ENCODE peak calls at places on chromosomes 1 and 21, in eight cellular contexts. F, L, G, T, Z, X, M and O are unnamed samples.

GRCh38 chr1:168285419-168285790 is 4.7 kb downstream of the TBX19 start:
- DNase-seq in T (no peak), L (no peak), X (no peak), F (no peak), Z (no peak), M (peak), G (no peak), O (no peak)

GRCh38 chr1:53409233-53409632 is 50.0 kb upstream of the DMRTB1 start:
- DNase-seq in T (no peak), X (no peak), F (no peak), L (no peak), Z (no peak), M (no peak), G (no peak), O (no peak)

GRCh38 chr1:25476186-25477097 is 45.7 kb downstream of the MACO1 start:
- DNase-seq in X (no peak), F (no peak), L (no peak), T (no peak), G (no peak), Z (no peak), M (peak), O (no peak)

GRCh38 chr1:239976130-239976968 is 115.3 kb upstream of the FMN2 start:
- DNase-seq in T (peak), L (no peak), M (peak), Z (peak), F (peak), X (peak), G (peak), O (peak)

GRCh38 chr21:38219049-38219628 is 37.7 kb upstream of the KCNJ15 start:
- DNase-seq in L (peak), G (peak), X (peak), F (peak), M (peak), T (peak), Z (peak), O (peak)

GRCh38 chr1:155082301-155082940 is 3.8 kb downstream of the EFNA3 start:
- DNase-seq in Z (no peak), X (no peak), G (no peak), L (peak), M (no peak), T (no peak), F (no peak), O (no peak)

GRCh38 chr1:114180742-114181141 is 27.1 kb upstream of the SYT6 start:
- DNase-seq in Z (no peak), X (no peak), T (no peak), F (no peak), G (no peak), M (no peak), L (no peak), O (no peak)

GRCh38 chr21:37208056-37208705 is 59.0 kb downstream of the VPS26C start:
- DNase-seq in T (peak), M (no peak), G (peak), F (no peak), L (no peak), X (no peak), Z (no peak), O (peak)

GRCh38 chr1:58047265-58047858 is 499.2 kb downstream of the OMA1 start:
- DNase-seq in X (peak), T (no peak), G (no peak), Z (no peak), L (no peak), F (peak), M (no peak), O (no peak)

GRCh38 chr1:67130673-67131072 is 4.1 kb downstream of the C1orf141 start:
- DNase-seq in Z (no peak), M (no peak), G (no peak), X (no peak), T (no peak), F (no peak), L (no peak), O (no peak)

GRCh38 chr1:36528361-36529349 is 45.9 kb upstream of the CSF3R start:
- DNase-seq in X (peak), F (no peak), L (no peak), G (no peak), T (no peak), Z (no peak), M (no peak), O (no peak)

GRCh38 chr21:42147386-42148020 is 71.4 kb upstream of the ABCG1 start:
- DNase-seq in L (no peak), M (no peak), X (no peak), T (no peak), G (no peak), Z (no peak), F (no peak), O (no peak)

GRCh38 chr1:174222166-174222949 is 63.0 kb downstream of the RABGAP1L start:
- DNase-seq in M (peak), L (no peak), G (peak), Z (no peak), F (no peak), T (no peak), X (no peak), O (no peak)

GRCh38 chr21:39588884-39589283 is 23.9 kb upstream of the B3GALT5 start:
- DNase-seq in M (no peak), F (no peak), Z (no peak), T (no peak), X (no peak), L (no peak), G (no peak), O (no peak)

GRCh38 chr1:181127898-181128453 is 39.5 kb downstream of the IER5 start:
- DNase-seq in M (no peak), F (no peak), L (no peak), Z (no peak), X (no peak), G (no peak), T (no peak), O (no peak)